ENCODE peak calls at places on chromosome 15, in six cellular contexts. H, L, U, B, F and W are unnamed samples.

GRCh38 chr15:47388299-47388698 is 329.0 kb upstream of the SEMA6D start:
- DNase-seq in H (no peak), L (no peak), U (no peak), B (no peak), F (no peak), W (no peak)

GRCh38 chr15:75007216-75007615 is 11.9 kb downstream of the SCAMP5 start:
- DNase-seq in H (no peak), L (no peak), U (no peak), B (no peak), F (no peak), W (no peak)

GRCh38 chr15:99998661-99999101 is 265.4 kb upstream of the LYSMD4 start:
- DNase-seq in H (no peak), L (no peak), U (no peak), B (no peak), F (no peak), W (no peak)

GRCh38 chr15:60788514-60789091 is 309.7 kb upstream of the ICE2 start:
- DNase-seq in H (no peak), L (no peak), U (no peak), B (no peak), F (no peak), W (no peak)

GRCh38 chr15:78061963-78062427 is 15.5 kb downstream of the TBC1D2B start:
- DNase-seq in H (no peak), L (no peak), U (no peak), B (peak; percentile 84), F (peak; percentile 30), W (no peak)

GRCh38 chr15:94177112-94177511 is 54.2 kb upstream of the MCTP2 start:
- DNase-seq in H (no peak), L (no peak), U (no peak), B (peak; percentile 57), F (no peak), W (no peak)

GRCh38 chr15:47786371-47786770 is 69.1 kb downstream of the SEMA6D start:
- DNase-seq in H (no peak), L (no peak), U (no peak), B (peak; percentile 73), F (no peak), W (no peak)

GRCh38 chr15:90807687-90808086 is 60.7 kb upstream of the FURIN start:
- DNase-seq in H (no peak), L (no peak), U (no peak), B (no peak), F (no peak), W (no peak)

GRCh38 chr15:90099072-90099867 is 3.0 kb downstream of the IDH2 start:
- DNase-seq in H (peak; percentile 28), L (peak; percentile 29), U (no peak), B (no peak), F (no peak), W (peak; percentile 9)

GRCh38 chr15:55654541-55654940 is 66.4 kb upstream of the PYGO1 start:
- DNase-seq in H (no peak), L (no peak), U (no peak), B (peak; percentile 51), F (no peak), W (no peak)

GRCh38 chr15:85094685-85095084 is 113.0 kb downstream of the PDE8A start:
- DNase-seq in H (no peak), L (no peak), U (no peak), B (no peak), F (no peak), W (no peak)

GRCh38 chr15:23877502-23878412 is 190.7 kb upstream of the NDN start:
- DNase-seq in H (no peak), L (peak; percentile 78), U (peak; percentile 1), B (no peak), F (peak; percentile 61), W (peak; percentile 95)

GRCh38 chr15:39649765-39650164 is 68.9 kb downstream of the THBS1 start:
- DNase-seq in H (no peak), L (no peak), U (no peak), B (no peak), F (no peak), W (no peak)